ENCODE peak calls at places on chromosomes 7 and 10, in ten cellular contexts. C is IMR-90; N is CD4-positive, alpha-beta memory T cell; A is mammary epithelial cell; D is PC-3; G is HCT116; O is esophagus squamous epithelium; M is heart right ventricle; L is foreskin keratinocyte; Y is A549. E is an unnamed sample. For H3K4me1, the result is how much of the 10 kb centered on the place peaks cover.

GRCh38 chr10:132058111-132058745 is 7.5 kb upstream of the JAKMIP3 start:
- DNase-seq in D (peak), M (no peak), L (no peak), G (no peak), N (no peak), C (no peak), O (no peak), Y (no peak), A (no peak), E (no peak)

GRCh38 chr7:2527505-2528464 is 8.2 kb downstream of the LFNG start:
- DNase-seq in A (peak), M (no peak), C (peak), O (no peak), L (no peak), N (peak), G (no peak), Y (peak), D (peak), E (peak)

GRCh38 chr10:126425473-126426065 is 37.3 kb upstream of the ADAM12 start:
- DNase-seq in Y (no peak), L (no peak), G (no peak), N (no peak), C (no peak), M (no peak), A (no peak), O (no peak), D (peak), E (no peak)

GRCh38 chr10:132986978-132987377 is 44.6 kb upstream of the CFAP46 start:
- DNase-seq in G (no peak), D (no peak), N (no peak), M (no peak), O (no peak), C (no peak), A (no peak), Y (no peak), L (no peak), E (no peak)

GRCh38 chr7:120725376-120726039 is 132.4 kb downstream of the TSPAN12 start:
- DNase-seq in M (no peak), D (peak), O (no peak), L (no peak), C (peak), A (no peak), G (peak), Y (peak), N (no peak), E (no peak)

GRCh38 chr7:50970092-50970491 is 187.4 kb upstream of the GRB10 start:
- DNase-seq in A (no peak), C (no peak), M (no peak), O (no peak), D (no peak), Y (no peak), G (no peak), L (no peak), N (no peak), E (peak)

GRCh38 chr10:116490028-116490662 is 55.6 kb upstream of the PNLIP start:
- DNase-seq in C (peak), L (no peak), Y (peak), A (no peak), D (peak), G (peak), N (no peak), M (no peak), O (no peak), E (no peak)

GRCh38 chr10:27998178-27998953 is 513 bp downstream of the ODAD2 start:
- DNase-seq in D (peak), N (peak), C (peak), G (no peak), A (no peak), O (no peak), Y (no peak), L (no peak), M (peak), E (peak)

GRCh38 chr10:38038107-38038931 is 27.8 kb downstream of the ZNF33A start:
- DNase-seq in L (no peak), O (no peak), C (peak), G (no peak), N (peak), Y (no peak), A (no peak), M (no peak), D (no peak), E (no peak)

GRCh38 chr10:3067859-3068179 is 471 bp downstream of the PFKP start:
- DNase-seq in A (no peak), G (no peak), O (no peak), C (no peak), D (no peak), Y (no peak), L (no peak), N (peak), M (no peak), E (no peak)

GRCh38 chr10:33859319-33860022 is 525.0 kb upstream of the NRP1 start:
- DNase-seq in L (no peak), A (no peak), N (no peak), M (no peak), C (no peak), D (peak), Y (no peak), G (no peak), O (no peak), E (no peak)

GRCh38 chr7:15424468-15424867 is 137.3 kb downstream of the AGMO start:
- DNase-seq in O (no peak), A (no peak), C (peak), G (no peak), N (no peak), L (no peak), D (no peak), Y (no peak), M (no peak), E (no peak)

GRCh38 chr7:81457858-81458522 is 311.9 kb downstream of the HGF start:
- DNase-seq in Y (peak), A (no peak), D (peak), L (no peak), O (no peak), N (no peak), C (peak), M (no peak), G (peak), E (no peak)

GRCh38 chr7:13111230-13111629 is 423.8 kb downstream of the ARL4A start:
- DNase-seq in A (no peak), D (peak), Y (no peak), C (peak), M (no peak), O (no peak), L (no peak), N (no peak), G (peak), E (no peak)

GRCh38 chr7:123724725-123725381 is 23.9 kb downstream of the WASL start:
- DNase-seq in Y (no peak), D (no peak), G (no peak), A (no peak), O (no peak), N (no peak), C (no peak), M (no peak), L (no peak), E (no peak)

GRCh38 chr7:67732898-67733297 is 736.3 kb downstream of the TYW1 start:
- DNase-seq in D (no peak), A (no peak), C (no peak), N (no peak), M (no peak), G (no peak), L (no peak), Y (no peak), O (no peak), E (no peak)

GRCh38 chr7:108308913-108309312 is 147.3 kb downstream of the NRCAM start:
- DNase-seq in A (peak), D (no peak), L (peak), G (no peak), C (no peak), O (no peak), N (no peak), M (no peak), Y (no peak), E (no peak)

GRCh38 chr7:86202833-86203232 is 440.9 kb upstream of the GRM3 start:
- DNase-seq in M (no peak), L (no peak), N (no peak), D (no peak), A (no peak), Y (no peak), C (no peak), G (no peak), O (no peak), E (no peak)

GRCh38 chr10:31799181-31799580 is 129.4 kb downstream of the ARHGAP12 start:
- DNase-seq in C (no peak), D (no peak), L (no peak), M (no peak), N (no peak), A (no peak), G (no peak), Y (no peak), O (no peak), E (no peak)

GRCh38 chr7:69276011-69276729 is 322.1 kb upstream of the AUTS2 start:
- DNase-seq in N (no peak), Y (no peak), G (no peak), M (no peak), C (no peak), A (no peak), L (no peak), O (no peak), D (no peak), E (no peak)

GRCh38 chr10:113158183-113158582 is 208.1 kb downstream of the TCF7L2 start:
- DNase-seq in N (no peak), C (peak), D (no peak), A (no peak), O (no peak), Y (peak), G (no peak), L (no peak), M (no peak), E (no peak)

GRCh38 chr10:132616170-132616994 is 78.8 kb downstream of the INPP5A start:
- DNase-seq in D (no peak), A (no peak), G (no peak), L (no peak), C (no peak), N (peak), Y (no peak), M (no peak), O (no peak), E (no peak)

GRCh38 chr7:129607471-129608120 is 3.9 kb upstream of the NRF1 start:
- DNase-seq in O (no peak), G (no peak), N (peak), A (peak), L (no peak), M (no peak), Y (peak), C (no peak), D (peak), E (no peak)

GRCh38 chr7:105268056-105268455 is 120.7 kb downstream of the SRPK2 start:
- DNase-seq in Y (peak), N (no peak), L (peak), A (peak), G (no peak), D (peak), M (no peak), C (peak), O (no peak), E (no peak)

GRCh38 chr10:77391605-77392235 is 245.9 kb downstream of the KCNMA1 start:
- DNase-seq in D (peak), G (peak), L (peak), Y (peak), C (peak), O (no peak), N (no peak), M (peak), A (peak), E (no peak)

GRCh38 chr10:63633677-63634487 is 112.7 kb downstream of the REEP3 start:
- DNase-seq in D (peak), N (no peak), Y (peak), G (peak), A (peak), M (no peak), O (no peak), L (no peak), C (peak), E (no peak)

GRCh38 chr10:17838080-17838634 is 29.0 kb downstream of the MRC1 start:
- DNase-seq in N (no peak), Y (no peak), A (no peak), L (no peak), O (no peak), C (no peak), M (no peak), G (no peak), D (no peak), E (no peak)

GRCh38 chr7:23467731-23468720 is 2.3 kb downstream of the IGF2BP3 start:
- DNase-seq in L (no peak), C (peak), N (peak), M (no peak), Y (no peak), D (peak), A (peak), O (no peak), G (no peak), E (no peak)

GRCh38 chr7:56083150-56083785 is 9.5 kb downstream of the PHKG1 start:
- DNase-seq in L (no peak), D (no peak), O (no peak), Y (no peak), G (no peak), A (no peak), N (no peak), C (no peak), M (peak), E (no peak)

GRCh38 chr10:110358869-110359629 is 54.3 kb upstream of the SMNDC1 start:
- DNase-seq in O (no peak), Y (no peak), D (peak), M (no peak), C (no peak), G (peak), A (peak), L (peak), N (no peak), E (no peak)

GRCh38 chr7:374706-375490 is 84.9 kb downstream of the FOXL3 start:
- DNase-seq in C (no peak), G (no peak), M (no peak), L (no peak), A (no peak), D (no peak), N (no peak), Y (no peak), O (no peak), E (no peak)

GRCh38 chr10:132448248-132448731 is 51.3 kb downstream of the PWWP2B start:
- DNase-seq in N (peak), G (peak), D (peak), Y (peak), L (peak), M (no peak), O (no peak), A (peak), C (no peak), E (peak)

GRCh38 chr7:36723951-36724664 is at the start of gene AOAH:
- DNase-seq in A (no peak), C (no peak), O (peak), D (no peak), G (no peak), N (peak), M (peak), Y (no peak), L (no peak), E (peak)

DNA sequence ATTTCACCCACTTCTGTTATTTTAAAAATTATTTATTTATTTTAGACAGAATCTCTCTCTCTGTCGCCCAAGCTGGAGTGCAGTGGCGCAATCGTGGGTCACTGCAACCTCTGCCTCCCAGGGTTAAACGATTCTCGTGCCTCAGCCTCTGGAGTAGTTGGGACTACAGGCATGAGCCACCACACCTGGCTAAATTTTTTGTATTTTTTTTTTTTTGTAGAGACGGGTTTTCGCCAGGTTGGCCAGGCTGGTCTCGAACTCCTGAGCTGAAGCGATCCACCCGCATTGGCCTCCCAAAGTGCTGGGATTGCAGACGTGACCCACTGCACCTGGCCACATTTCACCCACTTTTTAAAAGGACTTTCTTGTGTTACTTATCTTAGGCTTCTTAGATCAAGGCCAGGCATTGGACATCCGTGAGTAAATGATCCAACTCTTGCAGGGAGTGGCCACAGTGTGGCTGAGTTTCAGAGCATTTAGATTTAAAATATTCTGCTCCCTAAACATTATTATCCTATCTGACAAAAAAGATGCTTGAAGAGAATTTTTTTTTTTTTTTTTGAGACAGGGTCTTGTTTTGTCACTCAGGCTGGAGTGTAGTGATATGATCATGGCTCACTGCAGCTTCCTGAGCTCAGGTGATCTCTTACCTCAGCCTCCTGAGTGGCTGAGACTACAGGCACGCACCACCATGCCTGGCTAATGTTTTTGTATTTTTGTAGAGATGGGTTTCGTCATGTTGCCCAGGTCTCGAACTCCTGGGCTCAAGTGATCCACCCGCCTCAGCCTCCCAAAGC is 14.4 kb downstream of the SNX10 start:
- DNase-seq in D (no peak), L (no peak), Y (no peak), N (no peak), O (no peak), M (no peak), A (no peak), C (no peak), G (no peak), E (no peak)
- H3K4me1 ChIP-seq in D (under half), L (under half), Y (under half), N (under half), O (under half), M (under half), A (under half), C (under half), G (under half), E (half or more)

GRCh38 chr10:61992059-61992460 is 90.6 kb downstream of the ARID5B start:
- DNase-seq in G (no peak), L (no peak), O (no peak), A (no peak), D (no peak), M (peak), N (no peak), C (peak), Y (no peak), E (no peak)

GRCh38 chr10:61993676-61994401 is 92.3 kb downstream of the ARID5B start:
- DNase-seq in O (no peak), G (no peak), C (no peak), A (no peak), M (no peak), L (no peak), D (no peak), Y (no peak), N (peak), E (no peak)

GRCh38 chr10:61992683-61993629 is 91.5 kb downstream of the ARID5B start:
- DNase-seq in C (peak), Y (no peak), N (peak), A (peak), G (no peak), O (no peak), M (peak), L (peak), D (peak), E (peak)

GRCh38 chr10:61995093-61995492 is 93.6 kb downstream of the ARID5B start:
- DNase-seq in L (no peak), C (no peak), M (no peak), Y (no peak), A (no peak), N (no peak), D (no peak), O (no peak), G (no peak), E (no peak)

GRCh38 chr10:61994404-61995031 is 93.0 kb downstream of the ARID5B start:
- DNase-seq in G (no peak), N (no peak), C (no peak), M (no peak), D (no peak), O (no peak), L (no peak), A (no peak), Y (no peak), E (no peak)
- H3K4me1 ChIP-seq in G (under half), N (half or more), C (under half), M (under half), D (under half), O (under half), L (under half), A (under half), Y (under half), E (under half)

GRCh38 chr7:155652156-155653124 is 8.0 kb downstream of the RBM33 start:
- DNase-seq in L (peak), A (peak), C (peak), M (no peak), D (peak), Y (no peak), N (no peak), G (no peak), O (no peak), E (no peak)

GRCh38 chr7:155649588-155649987 is 5.1 kb downstream of the RBM33 start:
- DNase-seq in L (no peak), G (no peak), A (no peak), Y (no peak), C (no peak), D (no peak), M (no peak), O (no peak), N (no peak), E (no peak)

GRCh38 chr7:155648752-155649339 is 4.4 kb downstream of the RBM33 start:
- DNase-seq in Y (no peak), D (no peak), M (no peak), C (no peak), L (no peak), O (no peak), G (no peak), N (no peak), A (no peak), E (no peak)

GRCh38 chr7:155656891-155657290 is 12.4 kb downstream of the RBM33 start:
- DNase-seq in L (no peak), N (no peak), A (no peak), Y (no peak), D (no peak), M (no peak), C (no peak), O (no peak), G (no peak), E (no peak)

GRCh38 chr7:155653773-155654172 is 9.3 kb downstream of the RBM33 start:
- DNase-seq in D (no peak), N (no peak), O (no peak), Y (no peak), G (no peak), A (peak), L (no peak), M (no peak), C (peak), E (peak)
- H3K4me1 ChIP-seq in D (under half), N (half or more), O (under half), Y (under half), G (under half), A (under half), L (under half), M (under half), C (under half), E (half or more)

GRCh38 chr10:22629843-22630228 is 84.5 kb downstream of the PIP4K2A start:
- DNase-seq in Y (no peak), L (no peak), O (no peak), M (no peak), A (no peak), G (no peak), D (no peak), C (no peak), N (no peak), E (no peak)
- H3K4me1 ChIP-seq in Y (under half), L (under half), O (under half), M (under half), A (under half), G (under half), D (half or more), C (under half), N (half or more), E (under half)